ENCODE peak calls at places on chromosomes 2 and 18, in four cellular contexts. Y is kidney; W is CD8-positive, alpha-beta T cell; V is SK-N-SH. B is an unnamed sample.

GRCh38 chr2:95348609-95349567 is 51.7 kb downstream of the KCNIP3 start:
- DNase-seq in Y (peak; percentile 54), W (no peak), V (no peak), B (peak; percentile 30)

GRCh38 chr2:53051157-53051556 is 716.4 kb upstream of the CHAC2 start:
- DNase-seq in Y (no peak), W (no peak), V (no peak), B (no peak)

GRCh38 chr2:201618744-201619654 is 24.3 kb downstream of the TMEM237 start:
- DNase-seq in Y (peak; percentile 89), W (no peak), V (peak; percentile 48), B (peak; percentile 70)

GRCh38 chr18:53458944-53459580 is 765.4 kb downstream of the MBD2 start:
- DNase-seq in Y (no peak), W (no peak), V (no peak), B (no peak)

GRCh38 chr2:61920548-61920947 is 15.1 kb downstream of the COMMD1 start:
- DNase-seq in Y (no peak), W (no peak), V (no peak), B (no peak)

GRCh38 chr18:9910709-9911108 is 3.1 kb upstream of the VAPA start:
- DNase-seq in Y (no peak), W (no peak), V (no peak), B (no peak)

GRCh38 chr2:175111200-175111657 is 56.8 kb downstream of the ATF2 start:
- DNase-seq in Y (no peak), W (no peak), V (peak; percentile 51), B (peak; percentile 67)

GRCh38 chr2:215136669-215137328 is 1.6 kb downstream of the ABCA12 start:
- DNase-seq in Y (no peak), W (no peak), V (no peak), B (peak; percentile 50)

GRCh38 chr2:239303711-239304532 is 96.9 kb downstream of the HDAC4 start:
- DNase-seq in Y (peak; percentile 65), W (no peak), V (no peak), B (no peak)

GRCh38 chr18:21868770-21869169 is 128.2 kb downstream of the MIB1 start:
- DNase-seq in Y (no peak), W (no peak), V (no peak), B (no peak)

GRCh38 chr2:48589170-48589767 is 28.4 kb upstream of the GTF2A1L start:
- DNase-seq in Y (no peak), W (no peak), V (peak; percentile 58), B (peak; percentile 70)

GRCh38 chr2:55865095-55865835 is 58.3 kb downstream of the EFEMP1 start:
- DNase-seq in Y (no peak), W (no peak), V (no peak), B (peak; percentile 61)

GRCh38 chr2:167943877-167944276 is 303.5 kb downstream of the STK39 start:
- DNase-seq in Y (no peak), W (no peak), V (no peak), B (peak; percentile 38)

GRCh38 chr18:52588916-52589315 is 248.9 kb downstream of the DCC start:
- DNase-seq in Y (no peak), W (no peak), V (no peak), B (no peak)

GRCh38 chr2:71454221-71455010 is 1.1 kb downstream of the DYSF start:
- DNase-seq in Y (no peak), W (no peak), V (no peak), B (no peak)

GRCh38 chr2:71451695-71452094 is 1.7 kb upstream of the DYSF start:
- DNase-seq in Y (no peak), W (no peak), V (no peak), B (no peak)

GRCh38 chr2:71455011-71455740 is 1.8 kb downstream of the DYSF start:
- DNase-seq in Y (no peak), W (no peak), V (no peak), B (no peak)

GRCh38 chr2:71453404-71454220 is at the start of gene DYSF:
- DNase-seq in Y (peak; percentile 76), W (no peak), V (peak; percentile 59), B (peak; percentile 17)

GRCh38 chr2:71452565-71452964 is 796 bp upstream of the DYSF start:
- DNase-seq in Y (no peak), W (no peak), V (no peak), B (peak; percentile 27)
- TF ChIP-seq CTCF in Y (no peak), W (no peak), V (no peak), B (no peak)

DNA sequence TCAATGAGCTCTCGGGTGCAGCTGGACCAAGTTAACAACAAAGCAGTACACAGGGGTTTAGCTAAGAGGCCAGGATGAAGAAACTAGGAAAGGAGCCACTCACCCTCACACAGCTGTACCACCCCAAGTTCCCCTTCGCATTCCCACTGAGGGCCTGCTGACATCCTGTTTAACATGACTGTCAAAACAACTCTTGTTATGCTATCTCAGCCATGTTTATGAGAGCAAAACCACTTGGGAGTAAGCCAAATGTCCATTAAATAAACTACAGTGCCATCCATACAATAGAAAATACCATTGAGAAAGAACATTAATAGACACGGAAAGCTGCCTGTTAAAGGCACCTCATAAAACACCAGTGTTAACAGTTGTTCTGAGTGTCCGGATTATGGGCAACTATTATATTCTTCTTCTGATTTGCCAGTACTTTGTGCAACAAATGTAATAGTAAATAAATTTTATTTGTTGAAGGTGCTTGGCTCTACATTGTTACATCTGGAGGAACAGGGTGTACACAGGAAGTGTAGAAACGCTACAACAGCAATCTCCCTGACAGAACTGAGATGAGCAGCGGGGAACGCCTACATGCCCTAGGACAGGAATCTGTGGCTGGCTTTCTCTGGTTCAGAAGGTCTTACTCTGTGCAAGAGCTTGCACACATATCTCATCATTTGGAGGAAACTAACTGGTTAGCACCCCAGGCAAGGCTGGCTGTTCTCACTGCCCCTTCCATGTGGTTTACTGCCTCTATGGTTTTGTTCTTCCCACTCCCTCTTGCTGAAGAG is 85.6 kb downstream of the EHD3 start:
- DNase-seq in Y (no peak), W (no peak), V (no peak), B (no peak)
- H3K4me3 ChIP-seq in Y (no peak overlapping the region), W (no peak overlapping the region), V (no peak overlapping the region), B (no peak overlapping the region)

GRCh38 chr2:133315280-133315679 is 253.0 kb downstream of the NCKAP5 start:
- DNase-seq in Y (no peak), W (no peak), V (no peak), B (no peak)

GRCh38 chr2:133312335-133312734 is 255.9 kb downstream of the NCKAP5 start:
- DNase-seq in Y (no peak), W (no peak), V (no peak), B (no peak)

GRCh38 chr2:133317161-133317560 is 251.1 kb downstream of the NCKAP5 start:
- DNase-seq in Y (no peak), W (no peak), V (no peak), B (no peak)

GRCh38 chr2:133314761-133315160 is 253.5 kb downstream of the NCKAP5 start:
- DNase-seq in Y (no peak), W (no peak), V (no peak), B (no peak)
- TF ChIP-seq CTCF in Y (no peak), W (no peak), V (no peak), B (no peak)

DNA sequence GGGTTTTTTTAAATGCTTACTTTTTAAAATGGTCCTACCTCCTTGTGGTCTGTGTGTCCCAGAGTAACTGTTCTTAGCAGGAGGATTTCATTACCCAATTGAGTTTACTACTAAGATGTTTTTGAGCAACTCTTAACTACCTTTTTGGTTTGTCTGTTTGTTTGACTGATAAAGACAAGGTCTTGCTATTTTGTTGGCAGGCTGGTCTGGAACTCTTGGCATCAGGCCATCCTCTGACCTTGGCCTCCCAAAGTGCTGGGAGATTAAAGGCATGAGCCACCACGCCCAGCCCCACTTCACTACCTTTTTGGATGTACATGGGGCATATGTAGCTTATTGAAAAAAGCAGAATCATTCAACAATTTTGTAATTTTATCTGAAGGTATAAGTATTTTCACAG is 14.9 kb downstream of the MRPS9 start:
- DNase-seq in Y (no peak), W (no peak), V (no peak), B (peak; percentile 5)
- H3K4me3 ChIP-seq in Y (no peak overlapping the region), W (no peak overlapping the region), V (no peak overlapping the region), B (no peak overlapping the region)

GRCh38 chr2:240810621-240811020 is 9.4 kb downstream of the KIF1A start:
- DNase-seq in Y (peak; percentile 59), W (no peak), V (no peak), B (no peak)

GRCh38 chr2:240811346-240812300 is 8.4 kb downstream of the KIF1A start:
- DNase-seq in Y (peak; percentile 56), W (no peak), V (no peak), B (no peak)

GRCh38 chr2:240813231-240813921 is 6.6 kb downstream of the KIF1A start:
- DNase-seq in Y (no peak), W (no peak), V (no peak), B (no peak)

GRCh38 chr2:240812721-240813120 is 7.3 kb downstream of the KIF1A start:
- DNase-seq in Y (peak; percentile 72), W (no peak), V (no peak), B (no peak)

GRCh38 chr2:240812301-240812680 is 7.7 kb downstream of the KIF1A start:
- DNase-seq in Y (no peak), W (no peak), V (no peak), B (no peak)
- TF ChIP-seq CTCF in Y (no peak), W (no peak), V (no peak), B (no peak)

GRCh38 chr18:79567481-79568147 is 112.0 kb upstream of the CTDP1 start:
- DNase-seq in Y (peak; percentile 66), W (no peak), V (no peak), B (peak; percentile 87)
- H3K4me3 ChIP-seq in Y (no peak overlapping the region), W (no peak overlapping the region), V (no peak overlapping the region), B (no peak overlapping the region)

GRCh38 chr18:5476961-5477800 is 66.6 kb downstream of the EPB41L3 start:
- DNase-seq in Y (no peak), W (no peak), V (no peak), B (peak; percentile 11)
- TF ChIP-seq CTCF in Y (no peak), W (no peak), V (no peak), B (no peak)

DNA sequence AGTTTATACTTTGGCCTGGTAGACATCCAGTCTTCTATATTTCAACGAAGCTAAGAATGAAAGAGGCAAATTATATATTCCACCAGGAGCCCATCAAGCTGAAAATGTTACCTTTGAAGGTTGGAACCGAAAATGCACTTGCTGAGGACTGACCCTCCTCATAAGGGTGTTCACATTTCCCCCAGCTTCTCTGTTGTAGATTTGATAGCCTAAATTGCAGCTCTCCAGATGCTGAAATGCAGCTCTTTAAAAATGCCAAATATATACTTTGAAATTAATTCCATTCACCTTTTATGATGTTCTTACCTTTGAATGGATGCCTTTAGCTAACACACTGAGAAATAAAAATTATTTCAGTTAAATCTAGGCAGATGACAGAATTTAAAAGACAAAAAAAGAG is 1.8 kb upstream of the FIGN start:
- DNase-seq in Y (no peak), W (no peak), V (no peak), B (no peak)
- H3K4me3 ChIP-seq in Y (no peak overlapping the region), W (no peak overlapping the region), V (no peak overlapping the region), B (no peak overlapping the region)

GRCh38 chr2:236642125-236642524 is 72.5 kb downstream of the ACKR3 start:
- DNase-seq in Y (no peak), W (no peak), V (no peak), B (peak; percentile 86)
- TF ChIP-seq CTCF in Y (no peak), W (no peak), V (no peak), B (no peak)

GRCh38 chr2:12177052-12177994 is 430.9 kb downstream of the LPIN1 start:
- DNase-seq in Y (peak; percentile 81), W (no peak), V (peak; percentile 80), B (peak; percentile 77)
- H3K4me3 ChIP-seq in Y (no peak overlapping the region), W (no peak overlapping the region), V (no peak overlapping the region), B (no peak overlapping the region)

B was measured in fibroblast of the aortic adventitia.